ENCODE peak calls at places on chromosomes 1 and 21, in six cellular contexts. One of them, this sample, is unnamed.

GRCh38 chr1:199404191-199404590 is 623.3 kb upstream of the NR5A2 start:
- DNase-seq in upper lobe of right lung: no peak
- DNase-seq in iPS DF 6.9: no peak
- DNase-seq in CD4-positive, CD25-positive, alpha-beta regulatory T cell: no peak
- DNase-seq in stomach: no peak
- DNase-seq in bronchial epithelial cell: peak; percentile 49
- DNase-seq in this sample: no peak

GRCh38 chr1:33181038-33181861 is 593 bp downstream of the TRIM62 start:
- DNase-seq in upper lobe of right lung: peak; percentile 75
- DNase-seq in iPS DF 6.9: no peak
- DNase-seq in CD4-positive, CD25-positive, alpha-beta regulatory T cell: peak; percentile 24
- DNase-seq in stomach: peak; percentile 40
- DNase-seq in bronchial epithelial cell: peak; percentile 20
- DNase-seq in this sample: peak; percentile 61

GRCh38 chr1:36134805-36135339 is 9.8 kb upstream of the COL8A2 start:
- DNase-seq in upper lobe of right lung: no peak
- DNase-seq in iPS DF 6.9: peak; percentile 64
- DNase-seq in CD4-positive, CD25-positive, alpha-beta regulatory T cell: no peak
- DNase-seq in stomach: peak; percentile 55
- DNase-seq in bronchial epithelial cell: peak; percentile 98
- DNase-seq in this sample: peak; percentile 66

GRCh38 chr1:238672262-238672661 is 714.1 kb upstream of the CHRM3 start:
- DNase-seq in upper lobe of right lung: no peak
- DNase-seq in iPS DF 6.9: no peak
- DNase-seq in CD4-positive, CD25-positive, alpha-beta regulatory T cell: no peak
- DNase-seq in stomach: peak; percentile 28
- DNase-seq in bronchial epithelial cell: no peak
- DNase-seq in this sample: no peak

GRCh38 chr1:79657916-79658662 is 651.6 kb upstream of the ADGRL4 start:
- DNase-seq in upper lobe of right lung: no peak
- DNase-seq in iPS DF 6.9: peak; percentile 2
- DNase-seq in CD4-positive, CD25-positive, alpha-beta regulatory T cell: no peak
- DNase-seq in stomach: no peak
- DNase-seq in bronchial epithelial cell: no peak
- DNase-seq in this sample: no peak

GRCh38 chr1:34128186-34128889 is 36.7 kb downstream of the CSMD2 start:
- DNase-seq in upper lobe of right lung: no peak
- DNase-seq in iPS DF 6.9: no peak
- DNase-seq in CD4-positive, CD25-positive, alpha-beta regulatory T cell: no peak
- DNase-seq in stomach: no peak
- DNase-seq in bronchial epithelial cell: no peak
- DNase-seq in this sample: no peak

GRCh38 chr1:198858026-198858425 is 219.2 kb downstream of the PTPRC start:
- DNase-seq in upper lobe of right lung: no peak
- DNase-seq in iPS DF 6.9: no peak
- DNase-seq in CD4-positive, CD25-positive, alpha-beta regulatory T cell: no peak
- DNase-seq in stomach: no peak
- DNase-seq in bronchial epithelial cell: no peak
- DNase-seq in this sample: no peak

GRCh38 chr1:205632374-205633169 is 761 bp upstream of the ELK4 start:
- DNase-seq in upper lobe of right lung: no peak
- DNase-seq in iPS DF 6.9: no peak
- DNase-seq in CD4-positive, CD25-positive, alpha-beta regulatory T cell: no peak
- DNase-seq in stomach: no peak
- DNase-seq in bronchial epithelial cell: peak; percentile 39
- DNase-seq in this sample: no peak

GRCh38 chr1:246503341-246503740 is 3.7 kb downstream of the SMYD3 start:
- DNase-seq in upper lobe of right lung: no peak
- DNase-seq in iPS DF 6.9: no peak
- DNase-seq in CD4-positive, CD25-positive, alpha-beta regulatory T cell: no peak
- DNase-seq in stomach: no peak
- DNase-seq in bronchial epithelial cell: peak; percentile 95
- DNase-seq in this sample: no peak

GRCh38 chr1:115641762-115642167 is at the start of gene VANGL1:
- DNase-seq in upper lobe of right lung: peak; percentile 88
- DNase-seq in iPS DF 6.9: no peak
- DNase-seq in CD4-positive, CD25-positive, alpha-beta regulatory T cell: no peak
- DNase-seq in stomach: peak; percentile 81
- DNase-seq in bronchial epithelial cell: no peak
- DNase-seq in this sample: peak; percentile 71

GRCh38 chr21:23541571-23541970 is 2065.7 kb downstream of the MRPL39 start:
- DNase-seq in upper lobe of right lung: no peak
- DNase-seq in iPS DF 6.9: no peak
- DNase-seq in CD4-positive, CD25-positive, alpha-beta regulatory T cell: no peak
- DNase-seq in stomach: no peak
- DNase-seq in bronchial epithelial cell: no peak
- DNase-seq in this sample: no peak

GRCh38 chr1:92210701-92211100 is 7.0 kb upstream of the C1orf146 start:
- DNase-seq in upper lobe of right lung: no peak
- DNase-seq in iPS DF 6.9: no peak
- DNase-seq in CD4-positive, CD25-positive, alpha-beta regulatory T cell: no peak
- DNase-seq in stomach: no peak
- DNase-seq in bronchial epithelial cell: peak; percentile 49
- DNase-seq in this sample: no peak

GRCh38 chr1:195717651-195718050 is 890.6 kb downstream of the KCNT2 start:
- DNase-seq in upper lobe of right lung: no peak
- DNase-seq in iPS DF 6.9: no peak
- DNase-seq in CD4-positive, CD25-positive, alpha-beta regulatory T cell: no peak
- DNase-seq in stomach: no peak
- DNase-seq in bronchial epithelial cell: peak; percentile 9
- DNase-seq in this sample: no peak

GRCh38 chr1:156070523-156070922 is 9.6 kb downstream of the RAB25 start:
- DNase-seq in upper lobe of right lung: no peak
- DNase-seq in iPS DF 6.9: no peak
- DNase-seq in CD4-positive, CD25-positive, alpha-beta regulatory T cell: no peak
- DNase-seq in stomach: no peak
- DNase-seq in bronchial epithelial cell: no peak
- DNase-seq in this sample: no peak

GRCh38 chr1:172837816-172838680 is 179.1 kb downstream of the FASLG start:
- DNase-seq in upper lobe of right lung: no peak
- DNase-seq in iPS DF 6.9: no peak
- DNase-seq in CD4-positive, CD25-positive, alpha-beta regulatory T cell: no peak
- DNase-seq in stomach: no peak
- DNase-seq in bronchial epithelial cell: peak; percentile 96
- DNase-seq in this sample: no peak

GRCh38 chr21:34952701-34953100 is 96.4 kb downstream of the RUNX1 start:
- DNase-seq in upper lobe of right lung: no peak
- DNase-seq in iPS DF 6.9: no peak
- DNase-seq in CD4-positive, CD25-positive, alpha-beta regulatory T cell: no peak
- DNase-seq in stomach: no peak
- DNase-seq in bronchial epithelial cell: peak; percentile 43
- DNase-seq in this sample: no peak

GRCh38 chr1:203473781-203474305 is 1.8 kb upstream of the PRELP start:
- DNase-seq in upper lobe of right lung: peak; percentile 22
- DNase-seq in iPS DF 6.9: no peak
- DNase-seq in CD4-positive, CD25-positive, alpha-beta regulatory T cell: no peak
- DNase-seq in stomach: no peak
- DNase-seq in bronchial epithelial cell: no peak
- DNase-seq in this sample: no peak

GRCh38 chr1:203475012-203475981 is at the start of gene PRELP:
- DNase-seq in upper lobe of right lung: no peak
- DNase-seq in iPS DF 6.9: peak; percentile 60
- DNase-seq in CD4-positive, CD25-positive, alpha-beta regulatory T cell: no peak
- DNase-seq in stomach: peak; percentile 37
- DNase-seq in bronchial epithelial cell: peak; percentile 8
- DNase-seq in this sample: peak; percentile 59

GRCh38 chr1:203478231-203478630 is 2.6 kb downstream of the PRELP start:
- DNase-seq in upper lobe of right lung: no peak
- DNase-seq in iPS DF 6.9: no peak
- DNase-seq in CD4-positive, CD25-positive, alpha-beta regulatory T cell: no peak
- DNase-seq in stomach: no peak
- DNase-seq in bronchial epithelial cell: no peak
- DNase-seq in this sample: no peak

GRCh38 chr1:203477748-203478147 is 2.1 kb downstream of the PRELP start:
- DNase-seq in upper lobe of right lung: no peak
- DNase-seq in iPS DF 6.9: no peak
- DNase-seq in CD4-positive, CD25-positive, alpha-beta regulatory T cell: no peak
- DNase-seq in stomach: no peak
- DNase-seq in bronchial epithelial cell: no peak
- DNase-seq in this sample: no peak

DNA sequence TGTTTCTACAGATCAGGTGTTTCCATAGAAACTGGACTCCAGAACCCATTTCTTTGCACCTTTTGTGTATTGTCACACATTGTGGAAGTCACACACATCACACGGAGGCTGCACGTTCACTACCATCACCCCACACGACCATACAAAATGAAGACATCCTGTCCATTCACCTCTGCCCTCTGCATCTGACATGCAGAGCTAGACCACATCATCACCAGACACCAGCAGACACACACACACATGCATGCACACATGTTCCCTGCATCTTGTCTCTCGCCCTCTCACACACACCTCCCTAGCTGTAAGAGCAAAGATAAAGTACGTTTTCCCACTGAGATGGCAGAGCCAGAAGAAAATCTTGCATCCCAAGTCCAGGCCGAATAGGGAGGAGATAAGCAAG is 617 bp downstream of the PRELP start:
- DNase-seq in upper lobe of right lung: no peak
- DNase-seq in iPS DF 6.9: no peak
- DNase-seq in CD4-positive, CD25-positive, alpha-beta regulatory T cell: no peak
- DNase-seq in stomach: no peak
- DNase-seq in bronchial epithelial cell: no peak
- DNase-seq in this sample: no peak
- H3K4me3 ChIP-seq in upper lobe of right lung: peak overlapping the region; percentile 46
- H3K4me3 ChIP-seq in iPS DF 6.9: no peak overlapping the region
- H3K4me3 ChIP-seq in CD4-positive, CD25-positive, alpha-beta regulatory T cell: no peak overlapping the region
- H3K4me3 ChIP-seq in stomach: peak overlapping the region; percentile 41
- H3K4me3 ChIP-seq in bronchial epithelial cell: no peak overlapping the region
- H3K4me3 ChIP-seq in this sample: no peak overlapping the region

GRCh38 chr1:109404838-109405237 is 7.1 kb upstream of the SORT1 start:
- DNase-seq in upper lobe of right lung: no peak
- DNase-seq in iPS DF 6.9: no peak
- DNase-seq in CD4-positive, CD25-positive, alpha-beta regulatory T cell: no peak
- DNase-seq in stomach: no peak
- DNase-seq in bronchial epithelial cell: no peak
- DNase-seq in this sample: no peak
- H3K36me3 ChIP-seq in upper lobe of right lung: peaks cover 90% of the 10 kb centered on the region
- H3K36me3 ChIP-seq in iPS DF 6.9: peaks cover 4% of the 10 kb centered on the region
- H3K36me3 ChIP-seq in CD4-positive, CD25-positive, alpha-beta regulatory T cell: peaks cover 80% of the 10 kb centered on the region
- H3K36me3 ChIP-seq in stomach: peaks cover 94% of the 10 kb centered on the region
- H3K36me3 ChIP-seq in bronchial epithelial cell: peaks cover 12% of the 10 kb centered on the region
- H3K36me3 ChIP-seq in this sample: no peaks in the 10 kb centered on the region

GRCh38 chr1:227560814-227561213 is 2.5 kb upstream of the ZNF678 start:
- DNase-seq in upper lobe of right lung: no peak
- DNase-seq in iPS DF 6.9: no peak
- DNase-seq in CD4-positive, CD25-positive, alpha-beta regulatory T cell: no peak
- DNase-seq in stomach: no peak
- DNase-seq in bronchial epithelial cell: no peak
- DNase-seq in this sample: no peak

GRCh38 chr1:227562037-227562436 is 1.3 kb upstream of the ZNF678 start:
- DNase-seq in upper lobe of right lung: no peak
- DNase-seq in iPS DF 6.9: no peak
- DNase-seq in CD4-positive, CD25-positive, alpha-beta regulatory T cell: no peak
- DNase-seq in stomach: no peak
- DNase-seq in bronchial epithelial cell: no peak
- DNase-seq in this sample: no peak

GRCh38 chr1:227561303-227561702 is 2.1 kb upstream of the ZNF678 start:
- DNase-seq in upper lobe of right lung: no peak
- DNase-seq in iPS DF 6.9: no peak
- DNase-seq in CD4-positive, CD25-positive, alpha-beta regulatory T cell: no peak
- DNase-seq in stomach: no peak
- DNase-seq in bronchial epithelial cell: no peak
- DNase-seq in this sample: no peak

GRCh38 chr1:227563319-227564201 is at the start of gene ZNF678:
- DNase-seq in upper lobe of right lung: peak; percentile 95
- DNase-seq in iPS DF 6.9: peak; percentile 91
- DNase-seq in CD4-positive, CD25-positive, alpha-beta regulatory T cell: peak; percentile 75
- DNase-seq in stomach: peak; percentile 93
- DNase-seq in bronchial epithelial cell: peak; percentile 88
- DNase-seq in this sample: peak; percentile 97

GRCh38 chr1:227562923-227563318 is 435 bp upstream of the ZNF678 start:
- DNase-seq in upper lobe of right lung: no peak
- DNase-seq in iPS DF 6.9: no peak
- DNase-seq in CD4-positive, CD25-positive, alpha-beta regulatory T cell: no peak
- DNase-seq in stomach: no peak
- DNase-seq in bronchial epithelial cell: no peak
- DNase-seq in this sample: no peak
- H3K4me3 ChIP-seq in upper lobe of right lung: peak overlapping the region; percentile 90
- H3K4me3 ChIP-seq in iPS DF 6.9: no peak overlapping the region
- H3K4me3 ChIP-seq in CD4-positive, CD25-positive, alpha-beta regulatory T cell: peak overlapping the region; percentile 93
- H3K4me3 ChIP-seq in stomach: peak overlapping the region; percentile 61
- H3K4me3 ChIP-seq in bronchial epithelial cell: peak overlapping the region; percentile 51
- H3K4me3 ChIP-seq in this sample: peak overlapping the region; percentile 13

GRCh38 chr1:231248778-231249177 is 7.8 kb downstream of the GNPAT start:
- DNase-seq in upper lobe of right lung: no peak
- DNase-seq in iPS DF 6.9: no peak
- DNase-seq in CD4-positive, CD25-positive, alpha-beta regulatory T cell: no peak
- DNase-seq in stomach: no peak
- DNase-seq in bronchial epithelial cell: peak; percentile 59
- DNase-seq in this sample: peak; percentile 12
- H3K36me3 ChIP-seq in upper lobe of right lung: peaks cover 28% of the 10 kb centered on the region
- H3K36me3 ChIP-seq in iPS DF 6.9: no peaks in the 10 kb centered on the region
- H3K36me3 ChIP-seq in CD4-positive, CD25-positive, alpha-beta regulatory T cell: peaks cover 30% of the 10 kb centered on the region
- H3K36me3 ChIP-seq in stomach: peaks cover 33% of the 10 kb centered on the region
- H3K36me3 ChIP-seq in bronchial epithelial cell: peaks cover 6% of the 10 kb centered on the region
- H3K36me3 ChIP-seq in this sample: peaks cover 1% of the 10 kb centered on the region

GRCh38 chr1:16153110-16153998 is 2.5 kb downstream of the EPHA2 start:
- DNase-seq in upper lobe of right lung: no peak
- DNase-seq in iPS DF 6.9: no peak
- DNase-seq in CD4-positive, CD25-positive, alpha-beta regulatory T cell: no peak
- DNase-seq in stomach: no peak
- DNase-seq in bronchial epithelial cell: no peak
- DNase-seq in this sample: no peak

GRCh38 chr1:16153999-16154673 is 1.7 kb downstream of the EPHA2 start:
- DNase-seq in upper lobe of right lung: no peak
- DNase-seq in iPS DF 6.9: no peak
- DNase-seq in CD4-positive, CD25-positive, alpha-beta regulatory T cell: no peak
- DNase-seq in stomach: no peak
- DNase-seq in bronchial epithelial cell: no peak
- DNase-seq in this sample: no peak

GRCh38 chr1:16156848-16157495 is 1.1 kb upstream of the EPHA2 start:
- DNase-seq in upper lobe of right lung: peak; percentile 79
- DNase-seq in iPS DF 6.9: no peak
- DNase-seq in CD4-positive, CD25-positive, alpha-beta regulatory T cell: no peak
- DNase-seq in stomach: no peak
- DNase-seq in bronchial epithelial cell: peak; percentile 83
- DNase-seq in this sample: no peak

GRCh38 chr1:16158025-16158424 is 2.2 kb upstream of the EPHA2 start:
- DNase-seq in upper lobe of right lung: no peak
- DNase-seq in iPS DF 6.9: no peak
- DNase-seq in CD4-positive, CD25-positive, alpha-beta regulatory T cell: no peak
- DNase-seq in stomach: no peak
- DNase-seq in bronchial epithelial cell: no peak
- DNase-seq in this sample: no peak

GRCh38 chr1:16155537-16156410 is at the start of gene EPHA2:
- DNase-seq in upper lobe of right lung: peak; percentile 96
- DNase-seq in iPS DF 6.9: peak; percentile 81
- DNase-seq in CD4-positive, CD25-positive, alpha-beta regulatory T cell: no peak
- DNase-seq in stomach: peak; percentile 95
- DNase-seq in bronchial epithelial cell: peak; percentile 85
- DNase-seq in this sample: peak; percentile 96
- H3K4me3 ChIP-seq in upper lobe of right lung: peak within 1 kb of the TSS; percentile 62
- H3K4me3 ChIP-seq in iPS DF 6.9: peak within 1 kb of the TSS; percentile 87
- H3K4me3 ChIP-seq in CD4-positive, CD25-positive, alpha-beta regulatory T cell: no peak within 1 kb of the TSS
- H3K4me3 ChIP-seq in stomach: peak within 1 kb of the TSS; percentile 80
- H3K4me3 ChIP-seq in bronchial epithelial cell: peak within 1 kb of the TSS; percentile 94
- H3K4me3 ChIP-seq in this sample: peak within 1 kb of the TSS; percentile 84

GRCh38 chr21:28979092-28979491 is 13.6 kb downstream of the LTN1 start:
- DNase-seq in upper lobe of right lung: no peak
- DNase-seq in iPS DF 6.9: no peak
- DNase-seq in CD4-positive, CD25-positive, alpha-beta regulatory T cell: no peak
- DNase-seq in stomach: no peak
- DNase-seq in bronchial epithelial cell: no peak
- DNase-seq in this sample: no peak
- H3K36me3 ChIP-seq in upper lobe of right lung: peaks cover 91% of the 10 kb centered on the region
- H3K36me3 ChIP-seq in iPS DF 6.9: no peaks in the 10 kb centered on the region
- H3K36me3 ChIP-seq in CD4-positive, CD25-positive, alpha-beta regulatory T cell: peaks cover 68% of the 10 kb centered on the region
- H3K36me3 ChIP-seq in stomach: peaks cover 98% of the 10 kb centered on the region
- H3K36me3 ChIP-seq in bronchial epithelial cell: peaks cover 2% of the 10 kb centered on the region
- H3K36me3 ChIP-seq in this sample: peaks cover 2% of the 10 kb centered on the region

GRCh38 chr1:180231506-180232420 is 1.7 kb downstream of the LHX4 start:
- DNase-seq in upper lobe of right lung: no peak
- DNase-seq in iPS DF 6.9: no peak
- DNase-seq in CD4-positive, CD25-positive, alpha-beta regulatory T cell: no peak
- DNase-seq in stomach: no peak
- DNase-seq in bronchial epithelial cell: peak; percentile 20
- DNase-seq in this sample: no peak
- H3K4me3 ChIP-seq in upper lobe of right lung: peak overlapping the region; percentile 57
- H3K4me3 ChIP-seq in iPS DF 6.9: peak overlapping the region; percentile 60
- H3K4me3 ChIP-seq in CD4-positive, CD25-positive, alpha-beta regulatory T cell: no peak overlapping the region
- H3K4me3 ChIP-seq in stomach: peak overlapping the region; percentile 55
- H3K4me3 ChIP-seq in bronchial epithelial cell: peak overlapping the region; percentile 46
- H3K4me3 ChIP-seq in this sample: peak overlapping the region; percentile 60

This sample was measured in Caco-2.